ENCODE peak calls at places on chromosomes 5 and 9, in four cellular contexts. A, O, J and L are unnamed samples. For H3K4me1, the result is how much of the 10 kb centered on the place peaks cover.

GRCh38 chr5:84603557-84604185 is 219.0 kb upstream of the EDIL3 start:
- DNase-seq in O (no peak), J (peak), A (peak), L (no peak)

GRCh38 chr5:147558131-147558730 is 48.4 kb upstream of the DPYSL3 start:
- DNase-seq in A (no peak), J (no peak), O (no peak), L (no peak)

GRCh38 chr5:171425596-171426244 is 6.3 kb downstream of the FGF18 start:
- DNase-seq in A (no peak), O (no peak), J (no peak), L (no peak)

GRCh38 chr9:78029601-78030552 is 1.7 kb downstream of the GNAQ start:
- DNase-seq in O (peak), J (no peak), A (peak), L (peak)

GRCh38 chr5:36584009-36584875 is 22.2 kb upstream of the SLC1A3 start:
- DNase-seq in A (no peak), O (peak), J (no peak), L (no peak)

GRCh38 chr9:130140701-130141100 is 31.5 kb upstream of the NCS1 start:
- DNase-seq in A (no peak), J (no peak), O (no peak), L (no peak)

GRCh38 chr5:7000316-7000715 is 287.1 kb downstream of the TENT4A start:
- DNase-seq in J (no peak), O (no peak), A (no peak), L (no peak)

GRCh38 chr5:7852542-7852941 is 1.6 kb upstream of the CFAP90 start:
- DNase-seq in O (no peak), J (no peak), A (no peak), L (no peak)

GRCh38 chr9:34624475-34624984 is 4.2 kb upstream of the DCTN3 start:
- DNase-seq in O (peak), J (no peak), A (no peak), L (no peak)
- H3K4me1 ChIP-seq in O (under half), J (under half), A (under half), L (under half)

DNA sequence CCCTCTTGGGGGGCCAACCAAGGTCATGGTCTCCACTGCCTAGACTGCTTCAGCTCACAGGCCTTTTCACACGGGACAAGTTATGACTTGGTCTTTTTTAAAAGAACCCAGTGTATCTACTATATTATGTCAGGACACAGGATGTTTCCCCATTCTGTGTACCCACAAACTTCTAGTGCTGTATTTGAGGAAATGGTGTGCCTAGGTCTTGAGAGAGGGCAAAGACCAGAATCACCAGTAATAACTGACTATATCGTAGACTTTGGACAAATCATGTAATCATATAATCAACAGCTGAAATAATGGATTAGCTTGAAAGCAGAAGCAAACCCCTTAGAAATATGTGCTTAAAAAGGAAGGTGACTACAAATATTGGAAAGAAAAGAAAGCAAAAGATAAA is 133.3 kb downstream of the ARL15 start:
- DNase-seq in A (no peak), J (no peak), O (no peak), L (no peak)
- H3K4me1 ChIP-seq in A (under half), J (under half), O (half or more), L (under half)

DNA sequence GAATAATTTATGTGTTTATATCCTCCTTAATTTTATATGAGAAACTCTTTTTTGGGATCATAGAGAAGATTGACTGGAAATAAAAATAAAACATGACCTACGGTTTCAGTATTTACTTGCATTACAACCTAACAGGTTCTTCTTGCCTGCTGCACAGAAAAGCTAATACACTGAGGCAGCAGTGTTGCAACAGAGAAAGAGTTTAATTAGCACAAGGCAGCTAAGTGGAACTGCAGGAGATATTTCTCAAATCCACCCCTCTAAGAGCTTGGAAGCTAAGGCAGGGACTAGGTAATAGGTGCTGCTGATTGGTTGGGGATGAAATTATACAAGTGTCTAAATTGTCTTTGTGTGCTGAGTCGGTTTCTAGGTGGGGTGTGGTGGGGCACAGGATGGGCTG is 380.9 kb downstream of the DIRAS2 start:
- DNase-seq in A (no peak), O (no peak), J (no peak), L (no peak)
- H3K4me1 ChIP-seq in A (under half), O (under half), J (under half), L (under half)

DNA sequence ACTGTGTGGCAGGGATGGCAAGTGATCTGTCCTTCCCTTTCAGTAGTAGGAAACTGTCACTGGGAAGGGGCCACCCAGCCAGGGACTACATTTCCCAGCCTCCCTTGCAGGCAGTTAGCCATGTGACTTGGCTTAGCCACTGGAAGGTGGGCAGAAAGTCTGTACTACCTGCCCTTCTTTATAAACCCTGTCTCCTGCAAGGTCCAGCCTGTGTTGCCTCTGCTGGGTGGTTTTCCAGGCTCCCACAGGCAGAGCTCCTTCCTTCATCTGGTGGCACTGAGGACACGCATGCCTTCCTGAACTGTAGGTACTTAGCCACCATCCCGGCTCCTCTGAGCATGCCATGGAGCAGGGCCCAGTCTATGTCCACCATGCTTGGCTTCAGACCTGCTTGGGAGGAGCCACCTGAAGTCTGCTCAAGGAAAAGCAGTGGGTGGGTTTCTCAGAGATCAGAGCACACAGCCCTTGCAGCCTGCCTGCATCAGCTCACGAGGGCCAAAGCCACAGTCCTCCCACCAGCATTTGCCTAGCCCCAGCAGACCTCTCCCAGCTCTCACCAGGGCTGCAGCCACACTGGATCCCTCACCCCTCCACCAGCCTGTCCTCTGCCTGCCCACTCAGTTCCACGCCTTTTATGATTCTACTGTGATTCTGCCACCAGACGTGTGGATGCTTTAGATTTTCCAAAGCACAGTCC is 16.7 kb upstream of the SLC25A51 start:
- DNase-seq in O (peak), A (no peak), J (no peak), L (no peak)
- H3K4me1 ChIP-seq in O (under half), A (under half), J (under half), L (under half)

DNA sequence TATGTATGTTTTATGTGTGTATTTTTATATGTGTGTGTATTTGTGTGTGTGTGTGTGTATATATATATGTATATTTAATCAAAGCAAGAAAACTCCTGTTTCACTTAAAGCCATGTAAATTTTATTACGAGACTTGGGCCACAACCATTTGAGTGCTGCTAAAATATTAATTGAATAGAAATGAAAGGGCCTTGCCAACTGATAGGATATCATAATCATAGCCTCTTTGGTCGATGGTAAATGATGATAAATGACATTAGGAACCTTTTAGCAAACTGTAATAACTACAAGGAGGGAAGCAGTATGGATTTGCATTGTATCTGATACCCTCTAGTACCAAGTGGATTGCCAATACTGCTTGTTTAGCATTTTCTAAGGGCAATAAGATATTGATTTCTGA is 7.9 kb downstream of the TLE4 start:
- DNase-seq in O (no peak), J (no peak), A (no peak), L (no peak)
- H3K4me1 ChIP-seq in O (half or more), J (under half), A (half or more), L (under half)

GRCh38 chr9:136693135-136693489 is 5.9 kb upstream of the AGPAT2 start:
- DNase-seq in A (no peak), J (no peak), O (no peak), L (no peak)
- H3K4me1 ChIP-seq in A (under half), J (under half), O (under half), L (under half)

DNA sequence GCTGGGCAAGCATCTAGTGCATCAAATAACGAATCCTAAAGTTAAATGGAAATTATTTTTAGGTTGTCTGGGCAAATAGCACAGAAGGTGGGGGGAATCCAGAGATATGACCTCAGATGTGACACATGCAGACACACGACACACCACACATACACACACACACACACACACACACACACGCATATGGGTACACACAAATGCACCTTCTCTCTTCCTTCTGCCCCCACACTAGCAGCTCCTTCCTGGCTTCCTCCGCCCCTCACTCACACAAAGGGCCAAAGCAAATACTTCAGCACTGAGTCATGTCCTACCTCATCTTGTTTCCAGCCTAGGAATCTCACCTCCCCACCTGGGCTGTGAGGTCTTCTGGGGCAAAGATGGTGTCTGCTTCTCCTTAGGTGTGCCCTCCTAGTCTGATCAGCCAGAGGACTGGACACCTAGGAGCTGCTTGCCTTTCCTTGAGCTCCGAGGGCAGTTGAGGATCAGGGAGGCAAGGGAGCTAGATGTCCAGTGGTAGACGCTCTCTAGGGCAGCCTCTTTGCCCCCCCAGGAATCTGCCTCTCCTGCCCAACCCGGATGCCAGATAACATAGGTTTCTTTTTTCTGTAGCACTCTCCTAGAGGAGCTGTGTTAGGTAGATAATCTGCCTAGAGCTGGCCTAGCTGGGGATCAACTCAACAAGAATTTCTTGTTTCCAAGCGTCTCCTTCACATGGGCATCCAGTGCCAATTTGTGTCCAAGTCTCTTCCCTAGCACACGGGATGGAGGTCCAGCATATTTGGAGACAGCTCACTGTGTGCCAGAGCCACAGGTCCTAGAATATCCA is 14.3 kb upstream of the JADE2 start:
- DNase-seq in O (no peak), A (peak), J (peak), L (no peak)
- H3K4me1 ChIP-seq in O (under half), A (under half), J (under half), L (under half)

GRCh38 chr5:132408456-132408855 is 38.9 kb downstream of the SLC22A5 start:
- DNase-seq in J (no peak), A (no peak), O (no peak), L (no peak)

GRCh38 chr5:132408965-132409364 is 39.5 kb downstream of the SLC22A5 start:
- DNase-seq in J (no peak), A (no peak), O (no peak), L (no peak)

GRCh38 chr5:132407970-132408369 is 38.5 kb downstream of the SLC22A5 start:
- DNase-seq in J (no peak), O (no peak), A (no peak), L (no peak)

GRCh38 chr5:132411382-132411925 is 41.9 kb downstream of the SLC22A5 start:
- DNase-seq in A (no peak), J (no peak), O (no peak), L (peak)

GRCh38 chr5:132410451-132411381 is 41.2 kb downstream of the SLC22A5 start:
- DNase-seq in J (peak), A (peak), O (peak), L (peak)
- H3K4me1 ChIP-seq in J (under half), A (half or more), O (under half), L (under half)